ENCODE peak calls at places on chromosome 2, in four cellular contexts. F is SJCRH30; R is effector memory CD4-positive, alpha-beta T cell; W is uterus. L is an unnamed sample. For H3K4me1, the result is how much of the 10 kb centered on the place peaks cover.

GRCh38 chr2:160561551-160562280 is 68.1 kb upstream of the RBMS1 start:
- DNase-seq in F (no peak), R (no peak), W (no peak), L (no peak)

GRCh38 chr2:102049756-102050443 is 58.1 kb downstream of the IL1R2 start:
- DNase-seq in F (no peak), R (no peak), W (no peak), L (no peak)

GRCh38 chr2:84880645-84881521 is at the start of gene TRABD2A:
- DNase-seq in F (peak), R (peak), W (no peak), L (no peak)

GRCh38 chr2:84487298-84487996 is 28.4 kb upstream of the SUCLG1 start:
- DNase-seq in F (no peak), R (no peak), W (no peak), L (no peak)

GRCh38 chr2:128311755-128312341 is 6.8 kb downstream of the HS6ST1 start:
- DNase-seq in F (no peak), R (no peak), W (no peak), L (no peak)

GRCh38 chr2:120878970-120879369 is 143.3 kb downstream of the GLI2 start:
- DNase-seq in F (no peak), R (no peak), W (no peak), L (no peak)

GRCh38 chr2:208440716-208441115 is 34.1 kb downstream of the PTH2R start:
- DNase-seq in F (peak), R (no peak), W (no peak), L (no peak)

GRCh38 chr2:216698895-216699294 is 3.5 kb upstream of the IGFBP5 start:
- DNase-seq in F (peak), R (no peak), W (no peak), L (no peak)

GRCh38 chr2:132677661-132678060 is 7.7 kb upstream of the LYPD1 start:
- DNase-seq in F (no peak), R (no peak), W (no peak), L (no peak)

GRCh38 chr2:99861376-99861760 is 281.0 kb downstream of the AFF3 start:
- DNase-seq in F (no peak), R (no peak), W (no peak), L (no peak)

GRCh38 chr2:170975127-170975942 is 46.3 kb downstream of the GORASP2 start:
- DNase-seq in F (no peak), R (no peak), W (no peak), L (no peak)

GRCh38 chr2:170974304-170974993 is 45.4 kb downstream of the GORASP2 start:
- DNase-seq in F (peak), R (no peak), W (no peak), L (no peak)

GRCh38 chr2:170973492-170974303 is 44.6 kb downstream of the GORASP2 start:
- DNase-seq in F (peak), R (peak), W (peak), L (peak)

GRCh38 chr2:170972508-170973224 is 43.6 kb downstream of the GORASP2 start:
- DNase-seq in F (peak), R (no peak), W (no peak), L (no peak)

DNA sequence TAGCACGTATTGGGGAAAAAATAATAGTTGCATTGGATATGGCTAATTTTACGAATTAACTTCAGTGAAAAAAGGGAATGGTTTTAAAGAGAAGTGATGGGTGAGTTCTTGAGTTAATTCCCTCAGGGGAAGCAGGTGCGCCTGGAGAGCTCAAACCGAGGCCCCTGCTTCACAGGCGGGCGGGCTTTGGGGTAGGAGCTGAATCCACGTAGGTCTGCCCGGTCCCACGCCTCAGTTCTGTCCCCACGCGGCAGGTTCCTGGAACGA is 44.1 kb downstream of the GORASP2 start:
- DNase-seq in F (no peak), R (no peak), W (no peak), L (no peak)
- H3K4me3 ChIP-seq in F (peak), R (peak), W (peak), L (peak)

GRCh38 chr2:173869830-173870229 is 95.3 kb downstream of the SP3 start:
- DNase-seq in F (no peak), R (no peak), W (no peak), L (no peak)
- H3K4me1 ChIP-seq in F (under half), R (under half), W (under half), L (under half)

GRCh38 chr2:149741646-149742045 is 154.1 kb upstream of the MMADHC start:
- DNase-seq in F (peak), R (no peak), W (no peak), L (no peak)
- H3K4me3 ChIP-seq in F (no peak), R (no peak), W (no peak), L (no peak)

GRCh38 chr2:54770211-54770610 is 46.7 kb downstream of the EML6 start:
- DNase-seq in F (no peak), R (no peak), W (no peak), L (no peak)
- H3K4me1 ChIP-seq in F (under half), R (under half), W (under half), L (under half)

GRCh38 chr2:241803387-241804325 is 5.3 kb upstream of the NEU4 start:
- DNase-seq in F (no peak), R (no peak), W (no peak), L (no peak)
- H3K4me3 ChIP-seq in F (no peak), R (peak), W (peak), L (peak)